ENCODE peak calls at places on chromosomes 16 and 17, in nine cellular contexts. E, W, K, M, A, B, H, S and X are unnamed samples.
A peak's percentile ranks its signal among the peaks of the same experiment; 100 is the strongest.

GRCh38 chr17:42980766-42981397 is 517 bp downstream of the RUNDC1 start:
- DNase-seq in E (no peak), W (no peak), K (peak; percentile 85), M (peak; percentile 69), A (peak; percentile 20), B (peak; percentile 54), H (no peak), S (peak; percentile 54), X (peak; percentile 74)

GRCh38 chr16:68486671-68487495 is 38.6 kb upstream of the SMPD3 start:
- DNase-seq in E (no peak), W (no peak), K (no peak), M (no peak), A (no peak), B (no peak), H (no peak), S (peak; percentile 19), X (no peak)

GRCh38 chr17:81741049-81741593 is 29.0 kb downstream of the SLC25A10 start:
- DNase-seq in E (no peak), W (no peak), K (peak; percentile 69), M (peak; percentile 66), A (no peak), B (no peak), H (no peak), S (no peak), X (peak; percentile 71)

GRCh38 chr17:77208217-77208808 is 67.5 kb downstream of the SEC14L1 start:
- DNase-seq in E (peak; percentile 20), W (peak; percentile 57), K (peak; percentile 68), M (no peak), A (no peak), B (peak; percentile 50), H (no peak), S (peak; percentile 81), X (no peak)

GRCh38 chr17:17032131-17032692 is 10.0 kb upstream of the MPRIP start:
- DNase-seq in E (peak; percentile 15), W (peak; percentile 88), K (peak; percentile 72), M (no peak), A (no peak), B (peak; percentile 79), H (peak; percentile 63), S (peak; percentile 71), X (no peak)

GRCh38 chr16:80259289-80259805 is 281.4 kb upstream of the DYNLRB2 start:
- DNase-seq in E (no peak), W (no peak), K (no peak), M (no peak), A (no peak), B (no peak), H (no peak), S (no peak), X (no peak)

GRCh38 chr16:86662195-86662594 is 83.8 kb downstream of the FOXL1 start:
- DNase-seq in E (no peak), W (no peak), K (no peak), M (no peak), A (no peak), B (no peak), H (no peak), S (no peak), X (no peak)

GRCh38 chr17:66365204-66365524 is 62.8 kb downstream of the PRKCA start:
- DNase-seq in E (no peak), W (no peak), K (peak; percentile 58), M (no peak), A (no peak), B (peak; percentile 29), H (no peak), S (no peak), X (no peak)

GRCh38 chr17:32525116-32525515 is 38.3 kb downstream of the CDK5R1 start:
- DNase-seq in E (peak; percentile 37), W (no peak), K (no peak), M (no peak), A (no peak), B (peak; percentile 52), H (no peak), S (no peak), X (no peak)

GRCh38 chr17:63988741-63989621 is 9.2 kb upstream of the PRR29 start:
- DNase-seq in E (no peak), W (no peak), K (peak; percentile 90), M (no peak), A (no peak), B (peak; percentile 42), H (no peak), S (no peak), X (no peak)

GRCh38 chr17:1145311-1145986 is 34.3 kb downstream of the ABR start:
- DNase-seq in E (no peak), W (no peak), K (no peak), M (no peak), A (no peak), B (no peak), H (no peak), S (no peak), X (no peak)

GRCh38 chr17:46726106-46726670 is 92.3 kb downstream of the WNT3 start:
- DNase-seq in E (no peak), W (no peak), K (no peak), M (no peak), A (no peak), B (peak; percentile 15), H (no peak), S (no peak), X (no peak)

GRCh38 chr16:64910351-64910750 is 211.5 kb downstream of the CDH11 start:
- DNase-seq in E (peak; percentile 22), W (no peak), K (peak; percentile 59), M (no peak), A (no peak), B (peak; percentile 94), H (peak; percentile 24), S (peak; percentile 57), X (no peak)

GRCh38 chr16:79758615-79759346 is 158.2 kb upstream of the MAF start:
- DNase-seq in E (no peak), W (no peak), K (no peak), M (no peak), A (no peak), B (no peak), H (no peak), S (no peak), X (no peak)

GRCh38 chr17:40547079-40547784 is 18.0 kb downstream of the CCR7 start:
- DNase-seq in E (no peak), W (peak; percentile 60), K (peak; percentile 48), M (peak; percentile 88), A (peak; percentile 73), B (no peak), H (no peak), S (no peak), X (no peak)

GRCh38 chr17:63023049-63023448 is 57.0 kb downstream of the TANC2 start:
- DNase-seq in E (no peak), W (no peak), K (no peak), M (no peak), A (no peak), B (no peak), H (no peak), S (no peak), X (no peak)

GRCh38 chr17:15446036-15446435 is 21.4 kb downstream of the CDRT4 start:
- DNase-seq in E (no peak), W (no peak), K (peak; percentile 89), M (no peak), A (no peak), B (no peak), H (no peak), S (no peak), X (no peak)
- TF ChIP-seq CTCF in E (no peak), W (no peak), K (peak; percentile 75), M (no peak), A (no peak), B (peak; percentile 15), H (no peak), S (no peak), X (no peak)

GRCh38 chr17:45171338-45172231 is 9.9 kb downstream of the HEXIM2 start:
- DNase-seq in E (no peak), W (peak; percentile 74), K (peak; percentile 90), M (peak; percentile 93), A (no peak), B (no peak), H (no peak), S (peak; percentile 58), X (no peak)

GRCh38 chr17:45170976-45171337 is 9.3 kb downstream of the HEXIM2 start:
- DNase-seq in E (no peak), W (peak; percentile 91), K (peak; percentile 63), M (peak; percentile 95), A (no peak), B (peak; percentile 83), H (no peak), S (peak; percentile 75), X (no peak)

GRCh38 chr17:45172232-45172540 is 10.5 kb downstream of the HEXIM2 start:
- DNase-seq in E (no peak), W (no peak), K (no peak), M (no peak), A (no peak), B (no peak), H (no peak), S (no peak), X (no peak)

GRCh38 chr17:45170280-45170975 is 8.8 kb downstream of the HEXIM2 start:
- DNase-seq in E (no peak), W (no peak), K (peak; percentile 68), M (no peak), A (no peak), B (no peak), H (no peak), S (no peak), X (no peak)

DNA sequence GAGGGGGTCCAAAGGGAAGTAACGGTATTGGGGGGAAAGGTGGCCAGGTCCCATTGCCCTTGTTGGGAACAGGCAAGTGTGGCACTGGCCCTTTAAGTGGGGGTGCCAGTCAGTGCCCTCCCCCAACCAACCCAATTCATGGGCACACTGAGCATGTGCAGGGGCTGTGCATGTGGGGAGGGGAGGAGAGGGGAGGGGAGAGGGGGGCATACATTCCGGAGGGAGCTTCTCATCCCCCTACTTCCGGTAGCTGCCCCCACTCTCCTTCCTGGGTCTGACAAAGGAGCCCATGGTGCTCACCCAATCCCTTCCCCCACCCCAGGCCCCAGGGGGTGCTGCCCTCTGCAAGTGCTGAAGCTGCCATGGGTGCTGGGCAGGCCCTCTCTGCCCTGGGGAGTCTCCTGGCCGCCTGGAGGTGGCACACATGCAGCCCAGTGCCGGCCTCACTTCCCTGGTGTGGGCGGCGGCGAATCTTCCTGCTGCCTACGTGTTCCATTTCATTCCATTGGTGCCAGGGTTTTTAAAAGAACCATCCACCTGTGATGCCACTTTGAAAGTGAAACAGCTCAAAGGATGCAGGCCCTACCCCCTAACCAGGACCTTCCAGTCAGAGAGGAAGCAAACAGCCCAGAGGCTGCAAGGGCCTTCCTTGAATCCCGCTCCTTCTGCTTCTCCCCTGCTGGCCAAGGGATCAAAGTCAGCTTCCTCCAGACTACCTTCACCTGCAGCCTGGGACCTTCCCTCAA is 11.0 kb downstream of the HEXIM2 start:
- DNase-seq in E (no peak), W (peak; percentile 89), K (peak; percentile 87), M (peak; percentile 98), A (peak; percentile 35), B (peak; percentile 66), H (peak; percentile 37), S (peak; percentile 90), X (no peak)
- TF ChIP-seq CTCF in E (no peak), W (peak; percentile 22), K (peak; percentile 42), M (peak; percentile 36), A (peak; percentile 46), B (no peak), H (no peak), S (peak; percentile 26), X (no peak)

GRCh38 chr16:10988164-10988803 is 43.9 kb downstream of the CLEC16A start:
- DNase-seq in E (no peak), W (no peak), K (peak; percentile 76), M (no peak), A (peak; percentile 5), B (no peak), H (no peak), S (no peak), X (no peak)
- TF ChIP-seq CTCF in E (peak; percentile 44), W (no peak), K (peak; percentile 71), M (peak; percentile 33), A (peak; percentile 32), B (peak; percentile 20), H (no peak), S (no peak), X (peak; percentile 56)

GRCh38 chr17:20611314-20611713 is 31.8 kb downstream of the CDRT15L2 start:
- DNase-seq in E (no peak), W (no peak), K (peak; percentile 68), M (no peak), A (no peak), B (no peak), H (no peak), S (no peak), X (no peak)
- TF ChIP-seq CTCF in E (no peak), W (no peak), K (peak; percentile 49), M (no peak), A (no peak), B (no peak), H (no peak), S (no peak), X (no peak)